ENCODE peak calls at places on chromosomes 12 and 14, in nine cellular contexts. M is HCT116, N is heart left ventricle, S is tibial nerve, O is A549, Q is prostate gland, C is body of pancreas, J is transverse colon, H is Peyer's patch. K is an unnamed sample.

GRCh38 chr12:11729008-11729407 is 79.5 kb downstream of the ETV6 start:
- DNase-seq in M (no peak), N (no peak), S (no peak), O (no peak), Q (peak), C (peak), J (peak), H (peak), K (peak)

GRCh38 chr12:57001448-57001906 is 4.9 kb downstream of the ZBTB39 start:
- DNase-seq in M (peak), N (peak), S (peak), O (peak), Q (peak), C (peak), J (peak), H (peak), K (peak)

GRCh38 chr14:75433631-75434556 is 6.1 kb downstream of the JDP2 start:
- DNase-seq in M (no peak), N (no peak), S (no peak), O (no peak), Q (no peak), C (no peak), J (no peak), H (no peak), K (no peak)

GRCh38 chr12:7241404-7242005 is 52.0 kb downstream of the PEX5 start:
- DNase-seq in M (no peak), N (no peak), S (no peak), O (no peak), Q (no peak), C (no peak), J (no peak), H (no peak), K (no peak)

GRCh38 chr14:32010561-32011188 is 66.4 kb upstream of the ARHGAP5 start:
- DNase-seq in M (peak), N (no peak), S (no peak), O (peak), Q (no peak), C (no peak), J (no peak), H (peak), K (no peak)

GRCh38 chr12:69329669-69330428 is 18.3 kb upstream of the LYZ start:
- DNase-seq in M (no peak), N (no peak), S (no peak), O (peak), Q (no peak), C (no peak), J (no peak), H (peak), K (no peak)

GRCh38 chr12:64714551-64714968 is 44.6 kb downstream of the GNS start:
- DNase-seq in M (no peak), N (no peak), S (no peak), O (no peak), Q (no peak), C (no peak), J (no peak), H (no peak), K (no peak)

GRCh38 chr14:33932526-33933292 is 18.2 kb downstream of the EGLN3 start:
- DNase-seq in M (no peak), N (peak), S (no peak), O (no peak), Q (no peak), C (no peak), J (no peak), H (no peak), K (no peak)

GRCh38 chr14:89276424-89276975 is 140.5 kb downstream of the FOXN3 start:
- DNase-seq in M (no peak), N (no peak), S (no peak), O (no peak), Q (no peak), C (no peak), J (peak), H (peak), K (no peak)

GRCh38 chr14:52895000-52895399 is 55.9 kb downstream of the FERMT2 start:
- DNase-seq in M (peak), N (no peak), S (no peak), O (no peak), Q (no peak), C (no peak), J (no peak), H (no peak), K (no peak)

GRCh38 chr14:89797148-89797547 is 157.4 kb downstream of the EFCAB11 start:
- DNase-seq in M (no peak), N (no peak), S (no peak), O (no peak), Q (no peak), C (no peak), J (no peak), H (no peak), K (no peak)

GRCh38 chr14:103551338-103551762 is 11.1 kb downstream of the BAG5 start:
- DNase-seq in M (no peak), N (peak), S (no peak), O (no peak), Q (no peak), C (no peak), J (no peak), H (peak), K (peak)

GRCh38 chr12:78885466-78885865 is 20.9 kb downstream of the SYT1 start:
- DNase-seq in M (no peak), N (no peak), S (no peak), O (no peak), Q (no peak), C (no peak), J (no peak), H (no peak), K (no peak)

GRCh38 chr12:132323171-132324010 is 6.0 kb downstream of the GALNT9 start:
- DNase-seq in M (no peak), N (no peak), S (no peak), O (no peak), Q (no peak), C (no peak), J (no peak), H (no peak), K (no peak)

GRCh38 chr14:105528859-105529505 is 2.6 kb downstream of the TMEM121 start:
- DNase-seq in M (no peak), N (no peak), S (no peak), O (no peak), Q (no peak), C (no peak), J (no peak), H (no peak), K (no peak)

GRCh38 chr14:42927313-42927712 is 1320.6 kb downstream of the LRFN5 start:
- DNase-seq in M (no peak), N (no peak), S (no peak), O (peak), Q (no peak), C (no peak), J (no peak), H (no peak), K (no peak)

GRCh38 chr12:124391340-124392261 is 96.7 kb downstream of the RFLNA start:
- DNase-seq in M (peak), N (peak), S (peak), O (peak), Q (no peak), C (no peak), J (peak), H (peak), K (no peak)

GRCh38 chr14:75647650-75648049 is 13.0 kb downstream of the ERG28 start:
- DNase-seq in M (no peak), N (no peak), S (peak), O (no peak), Q (no peak), C (no peak), J (no peak), H (no peak), K (peak)

GRCh38 chr14:92532490-92533163 is 19.0 kb downstream of the RIN3 start:
- DNase-seq in M (no peak), N (no peak), S (no peak), O (no peak), Q (no peak), C (no peak), J (no peak), H (peak), K (no peak)

GRCh38 chr14:93319958-93320357 is 12.9 kb downstream of the BTBD7 start:
- DNase-seq in M (no peak), N (no peak), S (no peak), O (no peak), Q (no peak), C (no peak), J (no peak), H (no peak), K (no peak)

DNA sequence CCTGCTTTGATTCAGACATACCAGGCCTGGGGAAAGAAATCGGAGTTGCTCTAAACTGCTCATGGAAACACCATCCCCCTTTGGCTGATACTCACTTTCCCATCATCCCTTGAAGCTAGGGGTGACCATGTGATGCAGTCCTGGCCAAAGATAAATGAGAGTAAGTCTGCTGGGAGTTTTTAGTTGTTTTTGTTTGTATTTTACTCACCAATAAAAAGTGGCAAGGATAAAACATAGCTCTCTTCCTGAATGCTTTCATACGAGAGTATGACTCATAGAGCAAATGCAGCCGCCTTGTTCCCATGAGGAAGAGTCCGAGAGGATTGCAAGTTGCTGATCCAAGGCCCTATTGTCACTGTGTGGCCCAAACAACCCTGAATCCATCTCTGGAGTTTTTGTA is 126.4 kb upstream of the TMEM132C start:
- DNase-seq in M (no peak), N (no peak), S (no peak), O (peak), Q (no peak), C (no peak), J (no peak), H (no peak), K (no peak)
- H3K4me3 ChIP-seq in M (no peak), N (no peak), S (no peak), O (no peak), Q (no peak), C (no peak), J (no peak), H (no peak), K (no peak)

GRCh38 chr12:47554046-47554653 is 151.7 kb downstream of the RPAP3 start:
- DNase-seq in M (no peak), N (no peak), S (no peak), O (no peak), Q (no peak), C (no peak), J (no peak), H (no peak), K (no peak)
- H3K27ac ChIP-seq in M (no peak), N (no peak), S (no peak), O (no peak), Q (no peak), C (no peak), J (no peak), H (no peak), K (no peak)

GRCh38 chr12:1917172-1918070 is 1.0 kb downstream of the CACNA2D4 start:
- DNase-seq in M (no peak), N (no peak), S (peak), O (no peak), Q (no peak), C (no peak), J (no peak), H (no peak), K (no peak)
- TF ChIP-seq POLR2A in M (no peak), N (no peak), S (peak), O (no peak), Q (no peak), C (no peak), J (peak), H (no peak), K (no peak)

GRCh38 chr12:66166561-66166960 is 3.2 kb downstream of the TMBIM4 start:
- DNase-seq in M (no peak), N (no peak), S (no peak), O (no peak), Q (no peak), C (no peak), J (no peak), H (no peak), K (no peak)
- H3K4me3 ChIP-seq in M (no peak), N (no peak), S (no peak), O (no peak), Q (no peak), C (no peak), J (no peak), H (no peak), K (no peak)

GRCh38 chr12:24600559-24600958 is 348.3 kb downstream of the BCAT1 start:
- DNase-seq in M (no peak), N (no peak), S (no peak), O (no peak), Q (no peak), C (no peak), J (no peak), H (no peak), K (no peak)
- H3K27ac ChIP-seq in M (no peak), N (no peak), S (no peak), O (no peak), Q (no peak), C (no peak), J (no peak), H (no peak), K (no peak)

GRCh38 chr14:69879175-69880047 is at the start of gene SMOC1:
- DNase-seq in M (no peak), N (no peak), S (no peak), O (peak), Q (no peak), C (peak), J (peak), H (peak), K (peak)
- TF ChIP-seq POLR2A in M (no peak), N (no peak), S (no peak), O (peak), Q (peak), C (peak), J (no peak), H (no peak), K (no peak)

K was measured in thyroid gland.